ENCODE peak calls at places on chromosome 22, in ten cellular contexts. U is glutamatergic neuron; F is pons; T is brain microvascular endothelial cell; W is NCI-H146; E is globus pallidus; Z is activated CD8-positive, alpha-beta memory T cell treated with anti-CD3 and anti-CD28 coated beads for 1 hour; L is activated naive CD8-positive, alpha-beta T cell treated with anti-CD3 and anti-CD28 coated beads for 36 hours; K is activated effector memory CD4-positive, alpha-beta T cell treated with anti-CD3 and anti-CD28 coated beads, Interleukin-2, amount 50 U/mL, for 16 hours; J is posterior cingulate gyrus. Q is an unnamed sample.
A peak's percentile ranks its signal among the peaks of the same experiment; 100 is the strongest.

GRCh38 chr22:49360746-49361145 is 466.9 kb downstream of the BRD1 start:
- DNase-seq in U (no peak), F (no peak), T (no peak), W (no peak), E (no peak), Z (no peak), L (no peak), K (no peak), J (no peak), Q (no peak)

GRCh38 chr22:27438271-27438980 is 363.1 kb downstream of the MN1 start:
- DNase-seq in U (no peak), F (peak; percentile 20), T (no peak), W (peak; percentile 41), E (peak; percentile 47), Z (no peak), L (no peak), K (no peak), J (no peak), Q (peak; percentile 0)

GRCh38 chr22:36362819-36363377 is 24.9 kb downstream of the MYH9 start:
- DNase-seq in U (no peak), F (no peak), T (no peak), W (no peak), E (no peak), Z (no peak), L (no peak), K (peak; percentile 81), J (no peak), Q (no peak)

GRCh38 chr22:39664485-39665200 is 94.1 kb downstream of the CACNA1I start:
- DNase-seq in U (peak; percentile 49), F (no peak), T (no peak), W (peak; percentile 66), E (no peak), Z (no peak), L (peak; percentile 27), K (peak; percentile 70), J (no peak), Q (peak; percentile 90)

GRCh38 chr22:37401401-37401859 is 25.8 kb downstream of the ELFN2 start:
- DNase-seq in U (peak; percentile 34), F (no peak), T (no peak), W (no peak), E (no peak), Z (no peak), L (no peak), K (no peak), J (no peak), Q (no peak)

GRCh38 chr22:45159652-45160462 is 3.9 kb upstream of the NUP50 start:
- DNase-seq in U (no peak), F (no peak), T (no peak), W (no peak), E (no peak), Z (no peak), L (no peak), K (no peak), J (no peak), Q (peak; percentile 12)

GRCh38 chr22:47301820-47302475 is 539.5 kb downstream of the TBC1D22A start:
- DNase-seq in U (no peak), F (no peak), T (no peak), W (no peak), E (no peak), Z (no peak), L (no peak), K (no peak), J (no peak), Q (peak; percentile 62)

GRCh38 chr22:22930571-22931556 is 43.2 kb downstream of the IGLL5 start:
- DNase-seq in U (no peak), F (no peak), T (no peak), W (no peak), E (no peak), Z (no peak), L (no peak), K (no peak), J (no peak), Q (no peak)

GRCh38 chr22:31020334-31020733 is 51.3 kb downstream of the TUG1 start:
- DNase-seq in U (no peak), F (no peak), T (no peak), W (no peak), E (no peak), Z (no peak), L (no peak), K (no peak), J (no peak), Q (no peak)

GRCh38 chr22:27531782-27532530 is 269.6 kb downstream of the MN1 start:
- DNase-seq in U (no peak), F (no peak), T (peak; percentile 86), W (no peak), E (no peak), Z (no peak), L (no peak), K (no peak), J (no peak), Q (no peak)

GRCh38 chr22:48554893-48555552 is 1272.7 kb downstream of the BRD1 start:
- DNase-seq in U (peak; percentile 48), F (no peak), T (no peak), W (peak; percentile 58), E (no peak), Z (no peak), L (no peak), K (no peak), J (no peak), Q (peak; percentile 2)

GRCh38 chr22:46071451-46072029 is 78.8 kb upstream of the PPARA start:
- DNase-seq in U (peak; percentile 43), F (peak; percentile 89), T (peak; percentile 80), W (peak; percentile 85), E (peak; percentile 93), Z (no peak), L (peak; percentile 62), K (peak; percentile 83), J (peak; percentile 89), Q (peak; percentile 91)

GRCh38 chr22:44661659-44662569 is 40.1 kb upstream of the PRR5 start:
- DNase-seq in U (peak; percentile 38), F (no peak), T (no peak), W (no peak), E (no peak), Z (no peak), L (no peak), K (peak; percentile 60), J (no peak), Q (peak; percentile 47)

GRCh38 chr22:45423524-45423923 is 10.0 kb downstream of the RIBC2 start:
- DNase-seq in U (no peak), F (no peak), T (no peak), W (no peak), E (no peak), Z (no peak), L (no peak), K (no peak), J (no peak), Q (no peak)

GRCh38 chr22:33274214-33274828 is 216.1 kb upstream of the SYN3 start:
- DNase-seq in U (peak; percentile 38), F (no peak), T (no peak), W (peak; percentile 12), E (no peak), Z (no peak), L (peak; percentile 8), K (no peak), J (no peak), Q (peak; percentile 24)

GRCh38 chr22:23899042-23899745 is 5.0 kb downstream of the MIF start:
- DNase-seq in U (no peak), F (no peak), T (no peak), W (no peak), E (no peak), Z (no peak), L (no peak), K (no peak), J (no peak), Q (no peak)

GRCh38 chr22:17974703-17975372 is 49.5 kb downstream of the MICAL3 start:
- DNase-seq in U (no peak), F (no peak), T (no peak), W (no peak), E (no peak), Z (no peak), L (no peak), K (no peak), J (no peak), Q (no peak)

GRCh38 chr22:22171357-22172218 is 73.0 kb upstream of the VPREB1 start:
- DNase-seq in U (peak; percentile 49), F (no peak), T (no peak), W (no peak), E (no peak), Z (no peak), L (no peak), K (no peak), J (no peak), Q (peak; percentile 79)

GRCh38 chr22:20549232-20549841 is 41.9 kb downstream of the MED15 start:
- DNase-seq in U (no peak), F (no peak), T (no peak), W (no peak), E (no peak), Z (no peak), L (no peak), K (peak; percentile 84), J (no peak), Q (no peak)

GRCh38 chr22:20783844-20784723 is 10.2 kb downstream of the SERPIND1 start:
- DNase-seq in U (no peak), F (peak; percentile 79), T (peak; percentile 81), W (peak; percentile 25), E (peak; percentile 46), Z (no peak), L (peak; percentile 20), K (peak; percentile 69), J (peak; percentile 32), Q (peak; percentile 51)

GRCh38 chr22:40594924-40595323 is 41.6 kb downstream of the MRTFA start:
- DNase-seq in U (no peak), F (no peak), T (no peak), W (no peak), E (no peak), Z (no peak), L (no peak), K (no peak), J (no peak), Q (no peak)

GRCh38 chr22:30830907-30831306 is 136.2 kb downstream of the OSBP2 start:
- DNase-seq in U (no peak), F (no peak), T (peak; percentile 89), W (no peak), E (no peak), Z (no peak), L (no peak), K (peak; percentile 4), J (no peak), Q (no peak)

GRCh38 chr22:25484498-25484897 is 80.0 kb upstream of the GRK3 start:
- DNase-seq in U (no peak), F (no peak), T (no peak), W (no peak), E (no peak), Z (no peak), L (peak; percentile 75), K (no peak), J (no peak), Q (no peak)

GRCh38 chr22:24938741-24939341 is 7.7 kb downstream of the LHFPL7 start:
- DNase-seq in U (no peak), F (no peak), T (no peak), W (peak; percentile 49), E (no peak), Z (no peak), L (no peak), K (no peak), J (no peak), Q (peak; percentile 59)

GRCh38 chr22:19522190-19522880 is 1.9 kb downstream of the CLDN5 start:
- DNase-seq in U (no peak), F (peak; percentile 39), T (no peak), W (peak; percentile 32), E (peak; percentile 31), Z (no peak), L (no peak), K (peak; percentile 53), J (no peak), Q (peak; percentile 10)

GRCh38 chr22:42734406-42734805 is 13.7 kb upstream of the A4GALT start:
- DNase-seq in U (no peak), F (no peak), T (no peak), W (no peak), E (no peak), Z (no peak), L (no peak), K (no peak), J (no peak), Q (no peak)

GRCh38 chr22:29270475-29271271 is 2.6 kb downstream of the EWSR1 start:
- DNase-seq in U (no peak), F (peak; percentile 37), T (peak; percentile 22), W (no peak), E (no peak), Z (no peak), L (no peak), K (peak; percentile 52), J (no peak), Q (no peak)

GRCh38 chr22:36292823-36293530 is 40.0 kb downstream of the APOL1 start:
- DNase-seq in U (no peak), F (no peak), T (no peak), W (no peak), E (no peak), Z (no peak), L (no peak), K (no peak), J (no peak), Q (no peak)

Q was measured in DMS53.